ENCODE peak calls at places on chromosomes 16 and 17, in ten cellular contexts. N is heart right ventricle, Z is body of pancreas, H is AG09309, G is keratinocyte, U is hepatocyte, T is progenitor cell of endocrine pancreas, C is OCI-LY7, F is nephron progenitor cell, P is testis. A is an unnamed sample.

GRCh38 chr16:24139282-24139681 is 116.9 kb upstream of the CACNG3 start:
- DNase-seq in N (no peak), Z (no peak), H (no peak), G (no peak), U (no peak), T (no peak), C (no peak), F (no peak), P (no peak), A (no peak)

GRCh38 chr17:81365148-81365600 is 30.1 kb upstream of the BAHCC1 start:
- DNase-seq in N (peak), Z (peak), H (no peak), G (no peak), U (peak), T (no peak), C (no peak), F (peak), P (no peak), A (no peak)

GRCh38 chr16:588639-588888 is 1.3 kb upstream of the RAB40C start:
- DNase-seq in N (no peak), Z (peak), H (no peak), G (no peak), U (peak), T (peak), C (peak), F (peak), P (peak), A (no peak)

GRCh38 chr17:8402921-8403536 is 5.4 kb upstream of the RNF222 start:
- DNase-seq in N (no peak), Z (no peak), H (no peak), G (no peak), U (no peak), T (no peak), C (no peak), F (no peak), P (no peak), A (no peak)

GRCh38 chr17:73282629-73283028 is 20.9 kb upstream of the CPSF4L start:
- DNase-seq in N (no peak), Z (no peak), H (no peak), G (no peak), U (no peak), T (no peak), C (no peak), F (no peak), P (no peak), A (no peak)

GRCh38 chr17:4747847-4748246 is 8.1 kb upstream of the CXCL16 start:
- DNase-seq in N (no peak), Z (no peak), H (no peak), G (no peak), U (no peak), T (no peak), C (peak), F (no peak), P (no peak), A (no peak)

GRCh38 chr16:52964290-52964689 is 88.4 kb downstream of the CHD9NB start:
- DNase-seq in N (no peak), Z (no peak), H (no peak), G (no peak), U (no peak), T (no peak), C (no peak), F (no peak), P (no peak), A (no peak)

GRCh38 chr17:50255766-50256480 is 18.3 kb upstream of the TMEM92 start:
- DNase-seq in N (no peak), Z (no peak), H (no peak), G (no peak), U (no peak), T (no peak), C (no peak), F (no peak), P (no peak), A (no peak)

GRCh38 chr17:60421273-60422161 is 772 bp upstream of the CHCT1 start:
- DNase-seq in N (peak), Z (peak), H (no peak), G (no peak), U (peak), T (peak), C (peak), F (peak), P (peak), A (peak)

GRCh38 chr17:73256220-73256619 is 5.5 kb downstream of the CPSF4L start:
- DNase-seq in N (no peak), Z (no peak), H (no peak), G (no peak), U (no peak), T (no peak), C (no peak), F (no peak), P (no peak), A (no peak)

GRCh38 chr17:68468334-68468733 is 11.0 kb upstream of the WIPI1 start:
- DNase-seq in N (peak), Z (no peak), H (no peak), G (no peak), U (no peak), T (no peak), C (no peak), F (no peak), P (no peak), A (no peak)

GRCh38 chr17:20908373-20909273 is 134.2 kb downstream of the USP22 start:
- DNase-seq in N (peak), Z (peak), H (peak), G (peak), U (peak), T (peak), C (peak), F (peak), P (peak), A (peak)
- TF ChIP-seq CTCF in N (peak), Z (peak), H (peak), G (peak), U (peak), T (peak), C (peak), F (no peak), P (no peak), A (no peak)

GRCh38 chr17:16467886-16468285 is 24.1 kb downstream of the LRRC75A start:
- DNase-seq in N (no peak), Z (no peak), H (no peak), G (no peak), U (no peak), T (no peak), C (no peak), F (no peak), P (no peak), A (no peak)
- TF ChIP-seq CTCF in N (no peak), Z (no peak), H (peak), G (no peak), U (peak), T (no peak), C (no peak), F (no peak), P (no peak), A (no peak)

DNA sequence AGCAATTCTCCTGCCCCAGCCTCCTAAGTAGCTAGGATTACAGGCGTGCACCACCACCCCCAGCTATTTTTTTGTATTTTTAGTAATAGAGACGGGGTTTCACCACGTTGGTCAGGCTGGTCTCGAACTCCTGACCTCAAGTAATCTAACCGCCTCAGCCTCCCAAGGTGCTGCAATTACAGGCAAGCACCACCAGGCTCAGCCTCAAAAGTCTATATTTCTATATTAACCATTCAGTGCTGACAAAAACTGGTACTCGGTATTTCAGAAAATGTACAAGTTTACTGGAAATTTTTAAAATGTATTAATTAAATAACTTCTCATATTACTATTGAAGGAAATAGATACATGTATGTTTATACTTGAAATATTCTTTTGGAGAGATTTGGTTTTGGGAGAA is 1.4 kb upstream of the HEXD start:
- DNase-seq in N (no peak), Z (no peak), H (no peak), G (no peak), U (no peak), T (no peak), C (peak), F (no peak), P (no peak), A (no peak)
- TF ChIP-seq CTCF in N (no peak), Z (no peak), H (no peak), G (no peak), U (no peak), T (peak), C (peak), F (no peak), P (peak), A (peak)

GRCh38 chr16:67807148-67807682 is 526 bp downstream of the TSNAXIP1 start:
- DNase-seq in N (no peak), Z (no peak), H (no peak), G (no peak), U (no peak), T (no peak), C (no peak), F (no peak), P (no peak), A (no peak)
- TF ChIP-seq CTCF in N (no peak), Z (peak), H (peak), G (no peak), U (peak), T (no peak), C (no peak), F (no peak), P (no peak), A (no peak)

GRCh38 chr17:75525806-75526554 is 483 bp downstream of the LLGL2 start:
- DNase-seq in N (no peak), Z (peak), H (no peak), G (no peak), U (peak), T (no peak), C (no peak), F (peak), P (no peak), A (no peak)

GRCh38 chr17:75523647-75524046 is 1.9 kb upstream of the LLGL2 start:
- DNase-seq in N (no peak), Z (no peak), H (no peak), G (no peak), U (no peak), T (no peak), C (no peak), F (no peak), P (no peak), A (no peak)

GRCh38 chr17:75524269-75524970 is 1.1 kb upstream of the LLGL2 start:
- DNase-seq in N (no peak), Z (no peak), H (no peak), G (no peak), U (no peak), T (no peak), C (no peak), F (no peak), P (no peak), A (no peak)

GRCh38 chr17:75526555-75527270 is 1.2 kb downstream of the LLGL2 start:
- DNase-seq in N (no peak), Z (no peak), H (no peak), G (no peak), U (no peak), T (peak), C (no peak), F (no peak), P (no peak), A (no peak)

DNA sequence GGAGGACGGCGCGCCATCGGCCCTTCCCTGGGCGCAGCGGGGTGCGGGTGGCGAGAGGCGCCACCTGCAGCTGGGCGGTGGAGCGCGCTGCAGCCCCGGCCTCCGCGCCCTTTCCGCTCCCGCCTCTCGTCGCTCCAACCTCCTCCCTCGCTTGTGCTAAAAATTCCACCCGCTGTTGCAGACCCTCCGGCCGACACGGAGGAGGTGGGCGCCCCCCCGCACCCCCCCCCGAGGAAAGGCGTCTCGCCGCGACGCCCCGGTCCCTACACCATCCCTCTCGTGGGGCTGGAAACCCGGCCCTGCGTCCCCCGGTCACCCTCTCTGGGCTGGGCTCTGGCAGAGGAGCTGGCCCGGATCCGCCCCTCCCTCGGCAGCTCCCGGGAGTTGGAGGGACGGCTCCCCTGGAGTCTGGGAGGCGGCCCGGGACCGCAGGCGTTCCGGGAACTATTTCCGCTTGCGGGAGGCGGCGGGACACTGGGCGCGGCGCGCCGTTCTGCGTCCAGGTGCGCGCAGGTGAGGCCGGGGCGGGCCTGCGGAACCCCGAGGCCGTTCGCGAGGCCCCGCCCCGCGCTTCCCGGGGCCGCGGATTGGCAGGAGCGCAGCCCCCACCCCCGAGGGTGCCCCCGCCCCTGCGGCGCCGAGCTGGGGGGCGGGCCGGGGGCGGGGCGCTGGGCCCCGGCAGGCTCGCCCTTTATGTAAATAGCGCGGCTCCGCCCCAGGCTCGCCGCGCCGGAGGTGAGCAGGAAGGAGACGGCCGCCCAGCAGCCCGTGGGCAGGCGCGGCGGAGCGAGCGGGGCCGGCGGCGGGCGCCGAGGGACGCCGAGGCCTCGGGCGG is at the start of gene LLGL2:
- DNase-seq in N (no peak), Z (peak), H (no peak), G (no peak), U (peak), T (peak), C (peak), F (peak), P (peak), A (peak)
- TF ChIP-seq CTCF in N (peak), Z (peak), H (no peak), G (peak), U (peak), T (peak), C (peak), F (no peak), P (no peak), A (no peak)